ENCODE peak calls at places on chromosome 17, in eight cellular contexts. X is thoracic aorta; A is adrenal gland; R is skeletal muscle cell; Z is T follicular helper cell; K is CD8-positive, alpha-beta T cell; F is stimulated activated naive CD8-positive, alpha-beta T cell treated with anti-CD3 and anti-CD28 coated beads, Interleukin-15, Interleukin-2, amounts not matched to agents 100 U/mL and 50 U/mL, for 24 hours; D is SHP77. U is an unnamed sample.

GRCh38 chr17:69761767-69762321 is 313.2 kb upstream of the KCNJ16 start:
- DNase-seq in R (peak), A (no peak), K (no peak), X (no peak), F (no peak), D (no peak), Z (no peak), U (no peak)

GRCh38 chr17:67995568-67996191 is 589 bp downstream of the C17orf58 start:
- DNase-seq in F (peak), D (no peak), R (no peak), A (peak), X (no peak), K (peak), Z (no peak), U (no peak)

GRCh38 chr17:40510328-40510648 is 8.9 kb upstream of the TNS4 start:
- DNase-seq in Z (no peak), D (no peak), K (no peak), X (no peak), R (peak), A (peak), F (no peak), U (no peak)

GRCh38 chr17:49227436-49228261 is 2.9 kb downstream of the PHOSPHO1 start:
- DNase-seq in F (peak), D (peak), K (peak), R (peak), X (no peak), A (peak), Z (peak), U (peak)

GRCh38 chr17:38543403-38544174 is 62.2 kb downstream of the SRCIN1 start:
- DNase-seq in X (no peak), F (no peak), Z (no peak), D (no peak), R (no peak), A (no peak), K (no peak), U (no peak)

GRCh38 chr17:32805029-32805976 is 71.6 kb downstream of the MYO1D start:
- DNase-seq in A (no peak), X (no peak), K (no peak), F (no peak), D (no peak), R (no peak), Z (no peak), U (no peak)

GRCh38 chr17:57900991-57901743 is 51.3 kb upstream of the MRPS23 start:
- DNase-seq in F (no peak), R (no peak), X (no peak), Z (no peak), D (peak), A (no peak), K (no peak), U (no peak)

GRCh38 chr17:75720656-75721462 is at the start of gene ITGB4:
- DNase-seq in Z (peak), K (peak), F (peak), D (no peak), X (no peak), R (no peak), A (no peak), U (no peak)

GRCh38 chr17:45223541-45224528 is 2.1 kb downstream of the FMNL1 start:
- DNase-seq in K (peak), R (no peak), D (no peak), Z (no peak), X (no peak), F (peak), A (peak), U (no peak)

GRCh38 chr17:61245706-61246135 is 153.9 kb upstream of the TBX2 start:
- DNase-seq in F (no peak), D (no peak), A (no peak), X (no peak), Z (no peak), R (no peak), K (no peak), U (no peak)

GRCh38 chr17:42853597-42853967 is 2.6 kb downstream of the AOC3 start:
- DNase-seq in Z (no peak), F (no peak), X (no peak), R (no peak), A (no peak), K (no peak), D (no peak), U (no peak)

GRCh38 chr17:32276217-32276616 is 10.6 kb downstream of the RHBDL3 start:
- DNase-seq in X (no peak), A (no peak), D (no peak), K (no peak), R (no peak), F (no peak), Z (no peak), U (no peak)

GRCh38 chr17:29615492-29616299 is 7.0 kb downstream of the CORO6 start:
- DNase-seq in X (peak), D (no peak), A (peak), F (peak), K (peak), Z (peak), R (peak), U (peak)

GRCh38 chr17:57281887-57282653 is 25.7 kb downstream of the MSI2 start:
- DNase-seq in D (no peak), R (no peak), Z (no peak), F (no peak), K (no peak), X (no peak), A (no peak), U (no peak)

GRCh38 chr17:42686520-42687137 is 4.3 kb downstream of the CNTNAP1 start:
- DNase-seq in F (no peak), X (no peak), D (no peak), K (no peak), R (no peak), Z (no peak), A (no peak), U (peak)

GRCh38 chr17:16944334-16945140 is 27.4 kb downstream of the TNFRSF13B start:
- DNase-seq in X (no peak), A (no peak), D (peak), R (no peak), K (peak), Z (no peak), F (no peak), U (no peak)

GRCh38 chr17:76107507-76107906 is 3.9 kb upstream of the EXOC7 start:
- DNase-seq in F (no peak), D (peak), Z (no peak), X (no peak), A (no peak), K (no peak), R (no peak), U (no peak)

GRCh38 chr17:57365420-57365819 is 109.1 kb downstream of the MSI2 start:
- DNase-seq in F (no peak), Z (no peak), A (no peak), D (no peak), X (no peak), R (no peak), K (no peak), U (no peak)

GRCh38 chr17:18059283-18059682 is 20.1 kb downstream of the GID4 start:
- DNase-seq in K (no peak), R (no peak), D (no peak), F (no peak), A (no peak), Z (no peak), X (no peak), U (no peak)

GRCh38 chr17:80899402-80900268 is 92.0 kb upstream of the CHMP6 start:
- DNase-seq in R (no peak), X (no peak), F (peak), A (peak), Z (peak), D (peak), K (peak), U (peak)

GRCh38 chr17:79461041-79461440 is 149.8 kb downstream of the RBFOX3 start:
- DNase-seq in D (no peak), R (no peak), X (no peak), K (no peak), F (no peak), Z (no peak), A (no peak), U (no peak)

GRCh38 chr17:80981062-80981902 is 10.4 kb upstream of the CHMP6 start:
- DNase-seq in F (peak), X (no peak), K (peak), A (no peak), Z (peak), R (no peak), D (no peak), U (peak)

GRCh38 chr17:34998205-34998604 is 17.9 kb downstream of the LIG3 start:
- DNase-seq in Z (peak), R (peak), K (peak), X (peak), D (peak), A (peak), F (peak), U (peak)

GRCh38 chr17:68759343-68760140 is 158.4 kb upstream of the FAM20A start:
- DNase-seq in X (peak), D (peak), A (peak), K (peak), Z (no peak), F (peak), R (no peak), U (peak)

GRCh38 chr17:83146347-83146746 is 66.9 kb downstream of the METRNL start:
- DNase-seq in Z (no peak), F (no peak), D (no peak), K (no peak), X (no peak), A (no peak), R (no peak), U (no peak)

GRCh38 chr17:29158515-29159275 is 21.5 kb downstream of the MYO18A start:
- DNase-seq in X (no peak), Z (no peak), F (no peak), A (no peak), K (no peak), D (no peak), R (no peak), U (no peak)

GRCh38 chr17:45791041-45791582 is 7.0 kb downstream of the CRHR1 start:
- DNase-seq in R (no peak), K (no peak), A (no peak), Z (no peak), X (no peak), D (no peak), F (no peak), U (no peak)

GRCh38 chr17:19299214-19299747 is 62.1 kb downstream of the EPN2 start:
- DNase-seq in F (no peak), X (no peak), K (no peak), D (no peak), Z (no peak), A (no peak), R (no peak), U (no peak)

GRCh38 chr17:45296003-45296832 is 20.6 kb downstream of the MAP3K14 start:
- DNase-seq in X (no peak), A (no peak), F (no peak), R (no peak), D (no peak), Z (no peak), K (no peak), U (no peak)

GRCh38 chr17:77840576-77841160 is 117.8 kb upstream of the TNRC6C start:
- DNase-seq in R (no peak), A (no peak), K (no peak), X (no peak), D (no peak), F (no peak), Z (no peak), U (no peak)

GRCh38 chr17:39132192-39132600 is 19.2 kb downstream of the PLXDC1 start:
- DNase-seq in X (no peak), Z (no peak), D (no peak), K (no peak), R (peak), F (no peak), A (no peak), U (no peak)

GRCh38 chr17:1259910-1260389 is 10.3 kb upstream of the BHLHA9 start:
- DNase-seq in X (no peak), A (no peak), R (no peak), F (no peak), K (no peak), Z (no peak), D (no peak), U (peak)

GRCh38 chr17:10198509-10199249 is at the start of gene GAS7:
- DNase-seq in K (peak), D (no peak), R (no peak), Z (no peak), A (peak), X (no peak), F (peak), U (no peak)

GRCh38 chr17:75240394-75241142 is 20.8 kb downstream of the GGA3 start:
- DNase-seq in X (no peak), Z (no peak), A (peak), K (no peak), D (peak), R (no peak), F (peak), U (peak)

GRCh38 chr17:80544655-80545498 is at the start of gene RPTOR:
- DNase-seq in A (peak), Z (peak), D (peak), X (peak), F (peak), K (peak), R (peak), U (peak)

GRCh38 chr17:34858941-34859562 is 102.2 kb downstream of the CCT6B start:
- DNase-seq in X (no peak), R (no peak), D (no peak), F (peak), K (no peak), Z (no peak), A (no peak), U (peak)

U was measured in NCI-H1694.